ENCODE peak calls at places on chromosome 10, in four cellular contexts. A, X, T and Z are unnamed samples.

GRCh38 chr10:51063659-51064535 is 10.4 kb upstream of the PRKG1 start:
- DNase-seq in A (no peak), X (no peak), T (no peak), Z (no peak)

GRCh38 chr10:18606051-18606730 is 45.2 kb downstream of the NSUN6 start:
- DNase-seq in A (no peak), X (no peak), T (no peak), Z (no peak)

GRCh38 chr10:46328853-46329689 is 42.3 kb downstream of the ANTXRL start:
- DNase-seq in A (no peak), X (no peak), T (no peak), Z (no peak)

GRCh38 chr10:65903620-65904019 is 1022.2 kb upstream of the LRRTM3 start:
- DNase-seq in A (no peak), X (no peak), T (no peak), Z (no peak)

GRCh38 chr10:44935201-44935960 is 24.2 kb upstream of the RASSF4 start:
- DNase-seq in A (no peak), X (no peak), T (no peak), Z (no peak)

GRCh38 chr10:72976886-72977285 is 22.3 kb upstream of the PLA2G12B start:
- DNase-seq in A (no peak), X (no peak), T (no peak), Z (no peak)

GRCh38 chr10:88926484-88927249 is 25.9 kb downstream of the ACTA2 start:
- DNase-seq in A (no peak), X (no peak), T (no peak), Z (no peak)

GRCh38 chr10:96402417-96403305 is 43.9 kb upstream of the OPALIN start:
- DNase-seq in A (no peak), X (no peak), T (no peak), Z (no peak)

GRCh38 chr10:129174167-129175014 is 292.6 kb upstream of the MGMT start:
- DNase-seq in A (no peak), X (no peak), T (no peak), Z (no peak)

GRCh38 chr10:44589931-44590330 is 205.0 kb upstream of the CXCL12 start:
- DNase-seq in A (no peak), X (no peak), T (no peak), Z (no peak)

GRCh38 chr10:103053659-103054581 is 135.8 kb downstream of the CNNM2 start:
- DNase-seq in A (peak; percentile 29), X (peak; percentile 55), T (no peak), Z (peak; percentile 46)

GRCh38 chr10:44968101-44968886 is 8.7 kb downstream of the RASSF4 start:
- DNase-seq in A (no peak), X (no peak), T (no peak), Z (no peak)

GRCh38 chr10:62177111-62177510 is 91.5 kb downstream of the RTKN2 start:
- DNase-seq in A (no peak), X (no peak), T (no peak), Z (no peak)

GRCh38 chr10:31977440-31978157 is 49.0 kb upstream of the ARHGAP12 start:
- DNase-seq in A (no peak), X (no peak), T (no peak), Z (no peak)

GRCh38 chr10:71865561-71866041 is 14.6 kb upstream of the PSAP start:
- DNase-seq in A (no peak), X (no peak), T (no peak), Z (no peak)

GRCh38 chr10:131888186-131888604 is 12.6 kb upstream of the PPP2R2D start:
- DNase-seq in A (no peak), X (no peak), T (no peak), Z (no peak)

GRCh38 chr10:82254237-82254636 is 379.2 kb downstream of the NRG3 start:
- DNase-seq in A (no peak), X (no peak), T (no peak), Z (no peak)

GRCh38 chr10:8444630-8445029 is 390.1 kb downstream of the GATA3 start:
- DNase-seq in A (peak; percentile 25), X (no peak), T (peak; percentile 5), Z (no peak)

GRCh38 chr10:131553121-131553520 is 241.6 kb upstream of the TCERG1L start:
- DNase-seq in A (no peak), X (no peak), T (no peak), Z (no peak)

GRCh38 chr10:71255817-71256660 is 43.7 kb downstream of the UNC5B start:
- DNase-seq in A (no peak), X (no peak), T (no peak), Z (no peak)

GRCh38 chr10:99619090-99619800 is 994 bp downstream of the SLC25A28 start:
- DNase-seq in A (no peak), X (peak; percentile 39), T (no peak), Z (no peak)

GRCh38 chr10:4013651-4014085 is 228.7 kb upstream of the KLF6 start:
- DNase-seq in A (no peak), X (peak; percentile 44), T (no peak), Z (no peak)

GRCh38 chr10:3532644-3533043 is 252.4 kb downstream of the KLF6 start:
- DNase-seq in A (no peak), X (no peak), T (no peak), Z (no peak)

GRCh38 chr10:88281592-88282268 is 301.4 kb downstream of the RNLS start:
- DNase-seq in A (no peak), X (no peak), T (no peak), Z (no peak)

GRCh38 chr10:48551796-48552591 is 52.9 kb downstream of the ARHGAP22 start:
- DNase-seq in A (no peak), X (no peak), T (peak; percentile 55), Z (peak; percentile 46)

GRCh38 chr10:70774810-70775678 is 10.1 kb downstream of the TBATA start:
- DNase-seq in A (no peak), X (no peak), T (no peak), Z (no peak)

GRCh38 chr10:97685395-97685958 is 1.6 kb downstream of the AVPI1 start:
- DNase-seq in A (no peak), X (no peak), T (no peak), Z (no peak)

GRCh38 chr10:17993361-17993760 is 41.6 kb downstream of the SLC39A12 start:
- DNase-seq in A (no peak), X (no peak), T (no peak), Z (no peak)

GRCh38 chr10:30974773-30975386 is 56.8 kb downstream of the ZNF438 start:
- DNase-seq in A (no peak), X (no peak), T (no peak), Z (no peak)

GRCh38 chr10:116800356-116800929 is 48.9 kb upstream of the ENO4 start:
- DNase-seq in A (no peak), X (no peak), T (no peak), Z (no peak)

GRCh38 chr10:124083740-124084397 is 9.5 kb downstream of the CHST15 start:
- DNase-seq in A (no peak), X (no peak), T (no peak), Z (no peak)

GRCh38 chr10:131206136-131206995 is 105.2 kb downstream of the TCERG1L start:
- DNase-seq in A (no peak), X (no peak), T (no peak), Z (no peak)

GRCh38 chr10:119454231-119454804 is 88.2 kb downstream of the RGS10 start:
- DNase-seq in A (no peak), X (no peak), T (no peak), Z (no peak)

GRCh38 chr10:91629715-91630549 is 2.9 kb downstream of the PPP1R3C start:
- DNase-seq in A (no peak), X (no peak), T (no peak), Z (no peak)
- TF ChIP-seq POLR2A in A (no peak), X (no peak), T (no peak), Z (no peak)

GRCh38 chr10:60334991-60335390 is 54.7 kb downstream of the ANK3 start:
- DNase-seq in A (no peak), X (no peak), T (no peak), Z (no peak)
- TF ChIP-seq TAF1 in A (no peak), X (no peak), T (no peak), Z (no peak)

DNA sequence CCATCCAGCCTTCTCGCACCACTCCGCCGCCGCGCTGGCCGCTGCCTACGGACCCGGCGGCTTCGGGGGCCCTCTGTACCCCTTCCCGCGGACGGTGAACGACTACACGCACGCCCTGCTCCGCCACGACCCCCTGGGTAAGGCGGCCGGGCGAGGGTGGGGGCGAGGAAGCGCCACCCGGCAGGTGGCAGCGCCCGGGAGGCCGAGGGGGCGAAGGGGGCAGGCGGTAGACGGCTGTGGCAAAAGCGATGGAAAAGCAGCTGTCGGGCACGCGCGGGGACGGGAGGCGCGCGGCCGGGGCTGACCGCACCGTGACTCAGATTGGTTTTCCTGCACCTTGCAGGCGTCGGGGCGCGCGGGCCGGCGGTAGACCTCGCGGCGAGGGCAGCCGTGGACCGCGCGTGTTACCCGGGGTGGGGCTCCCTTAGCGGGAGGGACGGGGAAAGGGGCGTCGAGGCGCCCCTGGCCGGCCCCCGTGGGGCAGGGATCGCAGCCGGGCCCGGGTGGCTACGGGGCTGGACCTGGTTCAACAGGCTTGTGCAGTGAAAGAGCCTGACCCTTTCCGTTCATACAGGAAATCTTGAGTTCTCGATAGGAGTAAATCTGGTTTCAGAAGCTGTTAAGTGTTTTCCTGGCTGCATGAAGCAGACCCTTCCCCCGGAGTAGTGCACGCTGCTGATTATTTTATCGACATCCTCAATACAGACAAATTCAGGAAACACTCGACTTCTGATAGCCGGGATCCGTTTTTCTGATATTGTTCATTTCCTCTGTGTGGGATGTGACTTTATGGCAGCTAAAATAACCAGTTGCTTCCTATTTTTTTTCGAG is 671 bp downstream of the HHEX start:
- DNase-seq in A (no peak), X (no peak), T (no peak), Z (no peak)
- TF ChIP-seq POLR2A in A (no peak), X (no peak), T (no peak), Z (no peak)

GRCh38 chr10:59373071-59373470 is 10.7 kb upstream of the FAM13C start:
- DNase-seq in A (no peak), X (no peak), T (no peak), Z (no peak)
- TF ChIP-seq TAF1 in A (no peak), X (no peak), T (no peak), Z (no peak)

DNA sequence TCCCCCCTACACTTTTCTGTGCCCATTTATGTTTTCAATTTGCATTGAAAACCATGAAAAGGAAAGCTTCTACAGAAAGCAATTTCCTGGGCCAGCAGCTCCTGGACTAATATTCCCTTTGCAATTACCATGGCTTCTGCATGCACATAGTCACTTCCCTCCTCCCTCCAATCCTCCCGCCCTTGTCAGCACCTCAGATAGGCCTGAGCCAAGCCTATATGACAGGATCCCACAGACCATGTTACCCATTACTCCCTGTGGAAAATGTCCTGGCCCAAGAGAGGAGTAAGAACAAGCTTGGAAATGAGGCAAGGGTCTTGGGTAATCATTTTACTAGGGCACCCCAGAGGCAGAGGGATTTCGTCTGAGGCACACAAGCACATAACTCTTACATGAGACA is 38.1 kb downstream of the FBXW4 start:
- DNase-seq in A (no peak), X (no peak), T (no peak), Z (no peak)
- TF ChIP-seq POLR2A in A (no peak), X (no peak), T (no peak), Z (no peak)

DNA sequence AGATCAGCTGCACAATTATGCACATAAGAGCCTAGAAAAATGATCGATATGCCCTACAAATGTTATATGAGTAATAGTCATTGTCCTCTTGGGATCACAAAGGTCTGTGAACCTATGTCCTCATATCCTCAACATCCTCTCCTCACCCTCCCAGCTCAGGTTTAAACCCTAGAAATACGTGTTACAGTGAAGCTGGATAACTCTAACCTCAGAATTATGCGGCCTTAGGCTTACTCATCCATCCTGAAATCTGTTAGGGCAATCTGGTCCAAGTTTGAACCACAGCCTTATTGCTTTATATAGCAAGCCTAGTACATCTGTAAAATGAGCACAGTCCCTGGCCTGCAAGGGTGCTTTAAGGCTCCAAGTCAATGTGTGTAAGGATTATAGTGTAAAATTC is 84.2 kb upstream of the FRMD4A start:
- DNase-seq in A (no peak), X (no peak), T (no peak), Z (no peak)
- TF ChIP-seq TAF1 in A (no peak), X (no peak), T (no peak), Z (no peak)